ENCODE peak calls at places on chromosomes 12 and 14, in nine cellular contexts. One of them, this sample, is unnamed.

GRCh38 chr14:75487155-75487671 is 35.1 kb upstream of the BATF start:
- DNase-seq in HEK293T: no peak
- DNase-seq in AG09309: no peak
- DNase-seq in cardiac muscle cell: no peak
- DNase-seq in NCI-H524: no peak
- DNase-seq in M059J: peak; percentile 68
- DNase-seq in stimulated activated CD4-positive, alpha-beta T cell treated with anti-CD3 and anti-CD28 coated beads, Interleukin-2, amount 100 ng/mL, for 48 hours: no peak
- DNase-seq in SW 1271: no peak
- DNase-seq in AG10803: no peak
- DNase-seq in this sample: no peak

GRCh38 chr14:62123959-62124358 is 361.7 kb downstream of the SNAPC1 start:
- DNase-seq in SW 1271: no peak
- DNase-seq in AG10803: no peak
- DNase-seq in cardiac muscle cell: no peak
- DNase-seq in AG09309: no peak
- DNase-seq in stimulated activated CD4-positive, alpha-beta T cell treated with anti-CD3 and anti-CD28 coated beads, Interleukin-2, amount 100 ng/mL, for 48 hours: no peak
- DNase-seq in M059J: no peak
- DNase-seq in NCI-H524: no peak
- DNase-seq in HEK293T: no peak
- DNase-seq in this sample: no peak

GRCh38 chr12:113867258-113867657 is 98.9 kb downstream of the RBM19 start:
- DNase-seq in AG09309: no peak
- DNase-seq in stimulated activated CD4-positive, alpha-beta T cell treated with anti-CD3 and anti-CD28 coated beads, Interleukin-2, amount 100 ng/mL, for 48 hours: no peak
- DNase-seq in HEK293T: peak; percentile 58
- DNase-seq in AG10803: peak; percentile 15
- DNase-seq in NCI-H524: no peak
- DNase-seq in M059J: no peak
- DNase-seq in cardiac muscle cell: no peak
- DNase-seq in SW 1271: no peak
- DNase-seq in this sample: no peak

GRCh38 chr14:72810201-72810600 is 83.7 kb downstream of the DPF3 start:
- DNase-seq in NCI-H524: no peak
- DNase-seq in AG09309: no peak
- DNase-seq in SW 1271: no peak
- DNase-seq in cardiac muscle cell: no peak
- DNase-seq in stimulated activated CD4-positive, alpha-beta T cell treated with anti-CD3 and anti-CD28 coated beads, Interleukin-2, amount 100 ng/mL, for 48 hours: peak; percentile 30
- DNase-seq in M059J: no peak
- DNase-seq in AG10803: no peak
- DNase-seq in HEK293T: no peak
- DNase-seq in this sample: no peak

GRCh38 chr12:115639667-115640012 is 637.9 kb downstream of the MED13L start:
- DNase-seq in HEK293T: no peak
- DNase-seq in NCI-H524: no peak
- DNase-seq in AG10803: no peak
- DNase-seq in cardiac muscle cell: no peak
- DNase-seq in AG09309: no peak
- DNase-seq in stimulated activated CD4-positive, alpha-beta T cell treated with anti-CD3 and anti-CD28 coated beads, Interleukin-2, amount 100 ng/mL, for 48 hours: no peak
- DNase-seq in SW 1271: no peak
- DNase-seq in M059J: no peak
- DNase-seq in this sample: no peak

GRCh38 chr12:96989916-96990315 is 82.9 kb downstream of the NEDD1 start:
- DNase-seq in AG10803: no peak
- DNase-seq in HEK293T: peak; percentile 27
- DNase-seq in cardiac muscle cell: peak; percentile 36
- DNase-seq in SW 1271: peak; percentile 28
- DNase-seq in M059J: peak; percentile 34
- DNase-seq in AG09309: no peak
- DNase-seq in NCI-H524: peak; percentile 3
- DNase-seq in stimulated activated CD4-positive, alpha-beta T cell treated with anti-CD3 and anti-CD28 coated beads, Interleukin-2, amount 100 ng/mL, for 48 hours: no peak
- DNase-seq in this sample: peak; percentile 19

GRCh38 chr14:38070213-38070612 is 137.5 kb upstream of the SSTR1 start:
- DNase-seq in M059J: no peak
- DNase-seq in stimulated activated CD4-positive, alpha-beta T cell treated with anti-CD3 and anti-CD28 coated beads, Interleukin-2, amount 100 ng/mL, for 48 hours: no peak
- DNase-seq in HEK293T: no peak
- DNase-seq in cardiac muscle cell: no peak
- DNase-seq in NCI-H524: no peak
- DNase-seq in AG10803: no peak
- DNase-seq in SW 1271: no peak
- DNase-seq in AG09309: no peak
- DNase-seq in this sample: no peak

GRCh38 chr14:94127330-94127729 is 2.1 kb downstream of the IFI27L2 start:
- DNase-seq in M059J: no peak
- DNase-seq in cardiac muscle cell: no peak
- DNase-seq in HEK293T: no peak
- DNase-seq in stimulated activated CD4-positive, alpha-beta T cell treated with anti-CD3 and anti-CD28 coated beads, Interleukin-2, amount 100 ng/mL, for 48 hours: no peak
- DNase-seq in SW 1271: no peak
- DNase-seq in NCI-H524: no peak
- DNase-seq in AG09309: no peak
- DNase-seq in AG10803: no peak
- DNase-seq in this sample: no peak

GRCh38 chr12:82019533-82019932 is 260.4 kb upstream of the PPFIA2 start:
- DNase-seq in SW 1271: no peak
- DNase-seq in AG10803: no peak
- DNase-seq in HEK293T: no peak
- DNase-seq in NCI-H524: no peak
- DNase-seq in AG09309: no peak
- DNase-seq in stimulated activated CD4-positive, alpha-beta T cell treated with anti-CD3 and anti-CD28 coated beads, Interleukin-2, amount 100 ng/mL, for 48 hours: no peak
- DNase-seq in M059J: no peak
- DNase-seq in cardiac muscle cell: no peak
- DNase-seq in this sample: peak; percentile 5

GRCh38 chr12:44839785-44840184 is 36.3 kb downstream of the NELL2 start:
- DNase-seq in NCI-H524: no peak
- DNase-seq in M059J: no peak
- DNase-seq in stimulated activated CD4-positive, alpha-beta T cell treated with anti-CD3 and anti-CD28 coated beads, Interleukin-2, amount 100 ng/mL, for 48 hours: no peak
- DNase-seq in cardiac muscle cell: no peak
- DNase-seq in HEK293T: no peak
- DNase-seq in AG10803: no peak
- DNase-seq in SW 1271: no peak
- DNase-seq in AG09309: no peak
- DNase-seq in this sample: no peak

GRCh38 chr12:3071107-3071506 is 6.1 kb upstream of the TSPAN9 start:
- DNase-seq in SW 1271: no peak
- DNase-seq in cardiac muscle cell: no peak
- DNase-seq in AG10803: no peak
- DNase-seq in AG09309: no peak
- DNase-seq in HEK293T: no peak
- DNase-seq in M059J: no peak
- DNase-seq in NCI-H524: no peak
- DNase-seq in stimulated activated CD4-positive, alpha-beta T cell treated with anti-CD3 and anti-CD28 coated beads, Interleukin-2, amount 100 ng/mL, for 48 hours: no peak
- DNase-seq in this sample: no peak

GRCh38 chr14:75614179-75614578 is 35.8 kb downstream of the FLVCR2 start:
- DNase-seq in cardiac muscle cell: no peak
- DNase-seq in stimulated activated CD4-positive, alpha-beta T cell treated with anti-CD3 and anti-CD28 coated beads, Interleukin-2, amount 100 ng/mL, for 48 hours: no peak
- DNase-seq in M059J: no peak
- DNase-seq in HEK293T: no peak
- DNase-seq in AG09309: no peak
- DNase-seq in SW 1271: no peak
- DNase-seq in NCI-H524: no peak
- DNase-seq in AG10803: no peak
- DNase-seq in this sample: no peak

GRCh38 chr14:104202259-104203070 is 64.1 kb downstream of the KIF26A start:
- DNase-seq in M059J: no peak
- DNase-seq in stimulated activated CD4-positive, alpha-beta T cell treated with anti-CD3 and anti-CD28 coated beads, Interleukin-2, amount 100 ng/mL, for 48 hours: no peak
- DNase-seq in SW 1271: no peak
- DNase-seq in NCI-H524: peak; percentile 98
- DNase-seq in cardiac muscle cell: no peak
- DNase-seq in AG09309: no peak
- DNase-seq in AG10803: no peak
- DNase-seq in HEK293T: no peak
- DNase-seq in this sample: peak; percentile 70

GRCh38 chr14:92224348-92224954 is 98.5 kb upstream of the SLC24A4 start:
- DNase-seq in SW 1271: no peak
- DNase-seq in M059J: no peak
- DNase-seq in AG10803: peak; percentile 6
- DNase-seq in cardiac muscle cell: no peak
- DNase-seq in NCI-H524: no peak
- DNase-seq in HEK293T: no peak
- DNase-seq in stimulated activated CD4-positive, alpha-beta T cell treated with anti-CD3 and anti-CD28 coated beads, Interleukin-2, amount 100 ng/mL, for 48 hours: no peak
- DNase-seq in AG09309: no peak
- DNase-seq in this sample: no peak

GRCh38 chr12:15757553-15758255 is 31.5 kb downstream of the EPS8 start:
- DNase-seq in M059J: peak; percentile 97
- DNase-seq in AG10803: peak; percentile 91
- DNase-seq in SW 1271: peak; percentile 55
- DNase-seq in HEK293T: no peak
- DNase-seq in cardiac muscle cell: no peak
- DNase-seq in stimulated activated CD4-positive, alpha-beta T cell treated with anti-CD3 and anti-CD28 coated beads, Interleukin-2, amount 100 ng/mL, for 48 hours: no peak
- DNase-seq in NCI-H524: no peak
- DNase-seq in AG09309: peak; percentile 81
- DNase-seq in this sample: no peak

GRCh38 chr12:92771011-92771410 is 68.2 kb downstream of the PLEKHG7 start:
- DNase-seq in stimulated activated CD4-positive, alpha-beta T cell treated with anti-CD3 and anti-CD28 coated beads, Interleukin-2, amount 100 ng/mL, for 48 hours: no peak
- DNase-seq in HEK293T: no peak
- DNase-seq in cardiac muscle cell: no peak
- DNase-seq in AG10803: no peak
- DNase-seq in AG09309: no peak
- DNase-seq in NCI-H524: no peak
- DNase-seq in M059J: no peak
- DNase-seq in SW 1271: no peak
- DNase-seq in this sample: no peak

GRCh38 chr14:74905595-74906142 is 17.4 kb downstream of the RPS6KL1 start:
- DNase-seq in cardiac muscle cell: peak; percentile 79
- DNase-seq in AG09309: no peak
- DNase-seq in NCI-H524: peak; percentile 34
- DNase-seq in AG10803: peak; percentile 51
- DNase-seq in HEK293T: peak; percentile 75
- DNase-seq in SW 1271: no peak
- DNase-seq in stimulated activated CD4-positive, alpha-beta T cell treated with anti-CD3 and anti-CD28 coated beads, Interleukin-2, amount 100 ng/mL, for 48 hours: peak; percentile 83
- DNase-seq in M059J: peak; percentile 40
- DNase-seq in this sample: no peak

GRCh38 chr12:80837342-80837978 is 100.3 kb downstream of the LIN7A start:
- DNase-seq in NCI-H524: peak; percentile 36
- DNase-seq in SW 1271: no peak
- DNase-seq in M059J: peak; percentile 47
- DNase-seq in AG10803: peak; percentile 74
- DNase-seq in AG09309: peak; percentile 45
- DNase-seq in stimulated activated CD4-positive, alpha-beta T cell treated with anti-CD3 and anti-CD28 coated beads, Interleukin-2, amount 100 ng/mL, for 48 hours: no peak
- DNase-seq in HEK293T: peak; percentile 55
- DNase-seq in cardiac muscle cell: peak; percentile 66
- DNase-seq in this sample: peak; percentile 27

GRCh38 chr12:96047621-96048211 is 12.3 kb upstream of the LTA4H start:
- DNase-seq in AG09309: peak; percentile 33
- DNase-seq in NCI-H524: no peak
- DNase-seq in M059J: peak; percentile 56
- DNase-seq in SW 1271: no peak
- DNase-seq in HEK293T: no peak
- DNase-seq in stimulated activated CD4-positive, alpha-beta T cell treated with anti-CD3 and anti-CD28 coated beads, Interleukin-2, amount 100 ng/mL, for 48 hours: no peak
- DNase-seq in cardiac muscle cell: no peak
- DNase-seq in AG10803: peak; percentile 59
- DNase-seq in this sample: peak; percentile 20

GRCh38 chr12:89273525-89273924 is 78.8 kb downstream of the DUSP6 start:
- DNase-seq in AG09309: no peak
- DNase-seq in M059J: peak; percentile 20
- DNase-seq in SW 1271: no peak
- DNase-seq in NCI-H524: no peak
- DNase-seq in HEK293T: no peak
- DNase-seq in AG10803: no peak
- DNase-seq in cardiac muscle cell: no peak
- DNase-seq in stimulated activated CD4-positive, alpha-beta T cell treated with anti-CD3 and anti-CD28 coated beads, Interleukin-2, amount 100 ng/mL, for 48 hours: no peak
- DNase-seq in this sample: no peak

GRCh38 chr12:101415228-101415627 is 7.7 kb upstream of the ARL1 start:
- DNase-seq in M059J: no peak
- DNase-seq in AG10803: no peak
- DNase-seq in NCI-H524: no peak
- DNase-seq in cardiac muscle cell: no peak
- DNase-seq in AG09309: no peak
- DNase-seq in HEK293T: no peak
- DNase-seq in SW 1271: no peak
- DNase-seq in stimulated activated CD4-positive, alpha-beta T cell treated with anti-CD3 and anti-CD28 coated beads, Interleukin-2, amount 100 ng/mL, for 48 hours: no peak
- DNase-seq in this sample: no peak

GRCh38 chr12:89235189-89235993 is 116.9 kb downstream of the DUSP6 start:
- DNase-seq in HEK293T: no peak
- DNase-seq in NCI-H524: no peak
- DNase-seq in AG09309: no peak
- DNase-seq in cardiac muscle cell: no peak
- DNase-seq in AG10803: no peak
- DNase-seq in M059J: no peak
- DNase-seq in SW 1271: no peak
- DNase-seq in stimulated activated CD4-positive, alpha-beta T cell treated with anti-CD3 and anti-CD28 coated beads, Interleukin-2, amount 100 ng/mL, for 48 hours: no peak
- DNase-seq in this sample: no peak

This sample was measured in NCI-H2171.